ENCODE peak calls at places on chromosomes 6 and 20, in nine cellular contexts. B is AG10803, R is GM12864, O is pancreas, N is tibial artery, U is WERI-Rb-1, C is neural progenitor cell, L is fibroblast of mammary gland, E is astrocyte. W is an unnamed sample.

GRCh38 chr6:105503641-105504040 is 100.8 kb upstream of the PREP start:
- DNase-seq in B (no peak), R (no peak), O (no peak), N (no peak), U (no peak), C (no peak), L (no peak), E (no peak), W (no peak)

GRCh38 chr6:38107073-38107472 is 287.5 kb downstream of the ZFAND3 start:
- DNase-seq in B (no peak), R (no peak), O (no peak), N (no peak), U (no peak), C (no peak), L (no peak), E (no peak), W (no peak)

GRCh38 chr20:51400051-51400926 is 142.2 kb downstream of the NFATC2 start:
- DNase-seq in B (no peak), R (peak; percentile 89), O (no peak), N (no peak), U (no peak), C (no peak), L (no peak), E (no peak), W (no peak)

GRCh38 chr6:144310761-144311160 is 25.6 kb downstream of the UTRN start:
- DNase-seq in B (no peak), R (no peak), O (no peak), N (no peak), U (no peak), C (no peak), L (no peak), E (no peak), W (no peak)

GRCh38 chr6:109296971-109297372 is 85.3 kb downstream of the CD164 start:
- DNase-seq in B (no peak), R (no peak), O (no peak), N (no peak), U (no peak), C (no peak), L (no peak), E (no peak), W (no peak)

GRCh38 chr6:90285611-90286381 is 10.8 kb downstream of the BACH2 start:
- DNase-seq in B (peak; percentile 79), R (peak; percentile 76), O (peak; percentile 67), N (peak; percentile 90), U (no peak), C (peak; percentile 74), L (peak; percentile 94), E (peak; percentile 95), W (peak; percentile 53)

GRCh38 chr20:10495173-10495572 is 60.1 kb downstream of the SLX4IP start:
- DNase-seq in B (no peak), R (no peak), O (no peak), N (no peak), U (no peak), C (no peak), L (no peak), E (no peak), W (no peak)

GRCh38 chr6:31752739-31753319 is 9.6 kb upstream of the SAPCD1 start:
- DNase-seq in B (peak; percentile 65), R (no peak), O (no peak), N (no peak), U (no peak), C (no peak), L (peak; percentile 91), E (peak; percentile 87), W (no peak)

GRCh38 chr6:8859501-8859900 is 424.2 kb upstream of the SLC35B3 start:
- DNase-seq in B (no peak), R (no peak), O (no peak), N (no peak), U (no peak), C (no peak), L (no peak), E (no peak), W (no peak)

GRCh38 chr6:163319609-163320366 is 94.7 kb upstream of the QKI start:
- DNase-seq in B (no peak), R (no peak), O (no peak), N (no peak), U (no peak), C (no peak), L (no peak), E (no peak), W (no peak)
- H3K4me3 ChIP-seq in B (no peak overlapping the region), R (no peak overlapping the region), O (no peak overlapping the region), N (no peak overlapping the region), U (no peak overlapping the region), C (no peak overlapping the region), L (no peak overlapping the region), E (no peak overlapping the region), W (no peak overlapping the region)

DNA sequence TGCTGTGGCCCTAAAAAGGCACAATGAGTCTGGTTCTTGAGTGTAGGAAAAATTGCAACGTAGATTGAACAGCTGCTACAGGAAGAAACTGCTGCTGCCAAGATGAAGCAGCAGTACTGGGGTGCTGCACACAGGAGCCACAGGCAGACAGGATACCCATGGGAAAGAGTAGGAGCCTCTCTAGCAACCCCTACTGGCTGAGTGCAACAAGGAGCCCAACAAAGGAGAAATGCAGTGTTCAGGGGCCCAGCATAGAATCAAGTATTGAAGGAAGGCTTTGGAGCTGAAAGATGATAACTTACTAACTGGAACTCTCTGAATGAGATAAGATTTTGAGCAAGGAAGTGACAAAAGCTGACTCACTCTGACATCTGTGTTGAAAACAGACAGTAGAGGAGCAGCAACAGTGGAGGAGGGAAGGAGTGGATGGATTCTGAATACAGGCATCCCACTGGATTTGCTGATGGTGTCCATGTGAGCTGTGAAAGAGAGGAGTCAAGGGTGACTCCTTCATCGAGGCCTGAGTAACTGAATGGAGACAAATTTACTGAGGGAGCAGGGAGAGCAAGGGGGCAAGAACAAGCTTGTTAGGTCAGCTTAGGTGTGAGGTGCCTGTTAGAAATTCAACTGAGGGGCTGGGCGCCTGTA is 534.7 kb upstream of the JARID2 start:
- DNase-seq in B (peak; percentile 67), R (no peak), O (no peak), N (no peak), U (peak; percentile 74), C (peak; percentile 40), L (peak; percentile 96), E (peak; percentile 88), W (peak; percentile 72)
- TF ChIP-seq CTCF in B (peak; percentile 69), R (peak; percentile 76), O (no peak), N (no peak), U (peak; percentile 95), C (peak; percentile 48), L (peak; percentile 93), E (peak; percentile 87), W (peak; percentile 88)

GRCh38 chr6:13766201-13766634 is 48.1 kb downstream of the MCUR1 start:
- DNase-seq in B (peak; percentile 84), R (no peak), O (no peak), N (no peak), U (peak; percentile 52), C (no peak), L (peak; percentile 70), E (peak; percentile 68), W (peak; percentile 28)
- H3K4me3 ChIP-seq in B (no peak overlapping the region), R (no peak overlapping the region), O (no peak overlapping the region), N (no peak overlapping the region), U (peak overlapping the region; percentile 36), C (no peak overlapping the region), L (no peak overlapping the region), E (no peak overlapping the region), W (no peak overlapping the region)

DNA sequence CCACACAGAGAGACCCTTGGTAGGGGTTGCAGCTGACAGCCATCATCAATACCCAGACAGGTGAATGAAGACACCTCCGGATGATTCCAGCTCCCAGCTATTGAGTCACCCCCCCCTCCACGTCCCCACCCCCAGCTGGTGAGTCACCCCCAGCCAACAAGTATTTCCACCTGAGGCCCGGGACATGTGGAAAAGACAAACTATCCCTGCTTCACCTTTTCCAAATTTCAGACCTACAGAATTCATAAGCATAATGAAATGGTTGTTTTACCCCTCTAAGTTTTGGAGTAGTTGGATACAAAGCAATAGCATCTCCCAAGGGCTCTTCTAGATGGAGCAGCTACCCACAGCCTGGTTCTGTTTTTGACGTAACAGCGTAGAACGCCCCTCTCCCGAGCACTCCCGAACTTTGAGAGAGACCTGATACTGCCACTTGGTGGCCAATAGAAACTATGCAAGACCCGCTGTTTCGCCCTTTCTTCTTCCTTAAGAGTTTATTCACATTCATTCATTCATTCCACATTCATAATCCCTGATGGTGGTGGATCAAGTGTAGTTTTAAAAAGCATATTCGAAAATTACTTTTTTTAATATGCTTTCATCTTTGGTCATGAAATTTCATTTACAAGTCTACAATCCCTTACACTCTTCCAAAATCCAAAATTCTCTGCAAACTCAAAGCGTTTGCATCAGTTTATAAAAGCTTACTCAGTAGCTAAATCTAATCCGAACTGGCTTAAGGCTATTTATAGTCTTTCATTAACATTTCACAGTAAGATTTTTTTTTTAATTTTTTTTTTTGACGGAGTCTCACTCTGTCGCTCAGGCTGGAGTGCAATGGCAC is 15.1 kb upstream of the PPP1R16B start:
- DNase-seq in B (peak; percentile 15), R (peak; percentile 31), O (no peak), N (no peak), U (peak; percentile 48), C (peak; percentile 79), L (peak; percentile 53), E (peak; percentile 15), W (no peak)
- TF ChIP-seq CTCF in B (peak; percentile 68), R (peak; percentile 80), O (peak; percentile 29), N (peak; percentile 62), U (peak; percentile 56), C (peak; percentile 77), L (peak; percentile 58), E (peak; percentile 38), W (peak; percentile 62)

GRCh38 chr6:1746919-1747460 is 137.3 kb downstream of the FOXC1 start:
- DNase-seq in B (no peak), R (no peak), O (no peak), N (no peak), U (no peak), C (no peak), L (no peak), E (no peak), W (no peak)

GRCh38 chr6:1745814-1746213 is 136.1 kb downstream of the FOXC1 start:
- DNase-seq in B (no peak), R (no peak), O (no peak), N (no peak), U (no peak), C (no peak), L (no peak), E (no peak), W (no peak)

GRCh38 chr6:1744543-1744942 is 134.8 kb downstream of the FOXC1 start:
- DNase-seq in B (no peak), R (no peak), O (no peak), N (no peak), U (no peak), C (no peak), L (no peak), E (no peak), W (no peak)

GRCh38 chr6:1747531-1747930 is 137.8 kb downstream of the FOXC1 start:
- DNase-seq in B (no peak), R (no peak), O (no peak), N (no peak), U (no peak), C (no peak), L (no peak), E (no peak), W (no peak)

DNA sequence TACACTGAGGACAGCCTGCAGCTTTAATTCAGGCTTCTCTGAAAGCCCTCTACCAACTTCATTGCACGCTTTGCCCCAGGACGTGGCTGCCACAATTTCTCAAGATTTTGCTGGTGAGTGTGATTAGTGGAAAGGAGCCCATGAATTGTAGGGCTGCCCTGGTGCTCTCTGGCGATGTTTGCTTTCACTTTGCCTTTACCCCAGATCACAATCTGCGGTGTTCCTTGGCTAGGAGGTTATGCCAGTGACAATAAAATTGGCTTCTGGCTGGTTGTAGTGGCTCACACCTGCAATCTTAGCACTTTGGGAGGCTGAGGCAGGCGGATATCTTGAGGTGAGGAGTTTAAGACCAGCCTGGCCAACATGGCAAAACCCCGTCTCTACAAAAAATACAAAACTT is 139.3 kb downstream of the FOXC1 start:
- DNase-seq in B (no peak), R (no peak), O (no peak), N (no peak), U (no peak), C (no peak), L (no peak), E (no peak), W (no peak)
- H3K4me3 ChIP-seq in B (no peak overlapping the region), R (no peak overlapping the region), O (no peak overlapping the region), N (peak overlapping the region; percentile 50), U (no peak overlapping the region), C (no peak overlapping the region), L (no peak overlapping the region), E (no peak overlapping the region), W (no peak overlapping the region)

W was measured in AG09309.